ENCODE peak calls at places on chromosomes 2 and 18, in four cellular contexts. A, T, H and J are unnamed samples.

GRCh38 chr2:80506563-80506962 is 202.0 kb upstream of the LRRTM1 start:
- DNase-seq in A (no peak), T (no peak), H (no peak), J (no peak)

GRCh38 chr18:48804856-48805610 is 145.7 kb downstream of the SMAD7 start:
- DNase-seq in A (no peak), T (no peak), H (no peak), J (peak; percentile 15)

GRCh38 chr2:39696072-39696471 is 30.4 kb downstream of the TMEM178A start:
- DNase-seq in A (peak; percentile 87), T (peak; percentile 93), H (no peak), J (no peak)

GRCh38 chr18:74457743-74458465 is 796 bp upstream of the DIPK1C start:
- DNase-seq in A (no peak), T (no peak), H (no peak), J (no peak)

GRCh38 chr18:74731097-74731496 is 133.4 kb downstream of the ZNF407 start:
- DNase-seq in A (no peak), T (peak; percentile 86), H (no peak), J (no peak)

GRCh38 chr2:174752403-174753037 is 11.8 kb downstream of the CHRNA1 start:
- DNase-seq in A (no peak), T (no peak), H (no peak), J (no peak)

GRCh38 chr2:45072862-45073237 is 63.6 kb upstream of the SIX2 start:
- DNase-seq in A (no peak), T (no peak), H (peak; percentile 34), J (peak; percentile 10)

GRCh38 chr2:28664120-28664842 is 87.3 kb upstream of the PPP1CB start:
- DNase-seq in A (no peak), T (peak; percentile 54), H (no peak), J (no peak)

GRCh38 chr2:98216611-98217010 is 129.6 kb downstream of the VWA3B start:
- DNase-seq in A (no peak), T (no peak), H (no peak), J (no peak)

GRCh38 chr2:109530712-109531111 is 83.1 kb downstream of the SEPTIN10 start:
- DNase-seq in A (no peak), T (no peak), H (no peak), J (no peak)

GRCh38 chr18:59988098-59988706 is 88.4 kb downstream of the PMAIP1 start:
- DNase-seq in A (peak; percentile 40), T (peak; percentile 74), H (no peak), J (no peak)

GRCh38 chr2:234873103-234873827 is 78.6 kb upstream of the SH3BP4 start:
- DNase-seq in A (no peak), T (no peak), H (no peak), J (no peak)

GRCh38 chr2:17257194-17257909 is 260.9 kb downstream of the RAD51AP2 start:
- DNase-seq in A (no peak), T (peak; percentile 1), H (no peak), J (no peak)

GRCh38 chr2:45241061-45241561 is 231.9 kb upstream of the SIX2 start:
- DNase-seq in A (no peak), T (peak; percentile 41), H (no peak), J (no peak)

GRCh38 chr18:29145993-29146539 is 969.1 kb upstream of the CDH2 start:
- DNase-seq in A (no peak), T (no peak), H (no peak), J (no peak)

GRCh38 chr2:64400103-64400728 is 53.7 kb upstream of the LGALSL start:
- DNase-seq in A (peak; percentile 27), T (no peak), H (no peak), J (no peak)

GRCh38 chr18:8747440-8747937 is 42.1 kb downstream of the MTCL1 start:
- DNase-seq in A (no peak), T (peak; percentile 96), H (no peak), J (no peak)

DNA sequence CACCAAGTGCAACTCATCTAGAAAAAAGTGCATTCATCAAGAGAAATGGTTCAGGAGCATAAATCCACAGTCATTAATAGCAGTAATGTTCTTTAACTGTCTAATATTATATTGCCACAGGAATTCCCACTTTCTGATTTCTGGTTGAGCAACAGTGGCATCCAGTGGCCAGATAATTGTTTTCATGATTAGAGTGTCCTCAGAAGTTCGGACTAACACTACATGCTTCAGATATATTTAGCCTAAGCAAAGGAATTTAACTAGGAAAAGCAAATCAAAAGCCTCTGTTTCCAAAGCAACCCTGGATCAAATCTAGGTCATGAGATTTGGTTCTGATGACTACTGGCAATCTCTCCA is 9.8 kb upstream of the ERBB4 start:
- DNase-seq in A (peak; percentile 31), T (peak; percentile 28), H (no peak), J (no peak)
- H4K5ac ChIP-seq in A (no peak overlapping the region), T (no peak overlapping the region), H (no peak overlapping the region), J (no peak overlapping the region)

GRCh38 chr2:195592101-195592500 is 64.9 kb upstream of the SLC39A10 start:
- DNase-seq in A (peak; percentile 75), T (no peak), H (no peak), J (no peak)

GRCh38 chr2:195590199-195590865 is 66.7 kb upstream of the SLC39A10 start:
- DNase-seq in A (no peak), T (no peak), H (no peak), J (no peak)

GRCh38 chr2:195586062-195586713 is 70.8 kb upstream of the SLC39A10 start:
- DNase-seq in A (no peak), T (no peak), H (no peak), J (no peak)

GRCh38 chr2:195590866-195591215 is 66.2 kb upstream of the SLC39A10 start:
- DNase-seq in A (no peak), T (no peak), H (no peak), J (no peak)

DNA sequence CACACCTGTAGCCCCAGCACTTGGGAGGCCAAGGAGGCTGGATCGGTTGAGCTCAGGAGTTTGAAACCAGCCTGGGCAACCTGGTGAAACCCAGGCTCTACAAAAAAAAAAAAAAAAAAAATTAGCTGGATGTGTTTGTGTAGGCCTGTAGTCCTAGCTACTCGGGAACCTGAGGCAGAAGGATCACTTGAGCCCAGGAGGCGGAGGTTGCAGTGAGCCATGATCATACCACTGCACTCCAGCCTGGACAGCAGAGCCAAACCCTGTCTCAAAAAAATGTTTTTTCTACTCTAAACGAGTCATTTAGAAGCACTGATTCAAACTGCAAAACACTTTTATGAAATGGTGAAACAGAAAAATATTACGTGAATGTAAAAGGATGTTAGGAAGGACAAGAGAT is 69.1 kb upstream of the SLC39A10 start:
- DNase-seq in A (no peak), T (no peak), H (no peak), J (no peak)
- H4K5ac ChIP-seq in A (no peak overlapping the region), T (no peak overlapping the region), H (no peak overlapping the region), J (no peak overlapping the region)

DNA sequence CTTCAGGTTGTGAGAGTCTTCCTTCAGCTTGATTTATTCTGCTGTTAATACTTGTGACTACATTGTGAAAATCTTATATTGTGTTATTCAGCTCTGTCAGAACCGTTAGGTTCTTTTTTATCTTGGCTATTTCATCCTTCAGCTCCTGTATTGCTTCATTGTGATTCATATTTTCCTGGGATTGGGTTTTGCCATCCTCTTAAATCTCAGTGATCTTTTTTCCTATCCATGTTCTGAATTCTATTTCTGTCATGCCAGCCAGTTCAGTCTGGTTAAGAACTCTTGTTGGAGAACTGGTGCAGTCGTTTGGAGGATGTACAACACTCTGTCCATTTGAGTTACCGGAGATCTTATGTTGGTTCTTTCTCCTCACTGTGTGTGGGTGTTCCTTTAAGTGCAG is 19.1 kb downstream of the MSTN start:
- DNase-seq in A (no peak), T (peak; percentile 14), H (no peak), J (no peak)
- H4K5ac ChIP-seq in A (no peak overlapping the region), T (no peak overlapping the region), H (no peak overlapping the region), J (no peak overlapping the region)

GRCh38 chr2:240303896-240304745 is 131.3 kb upstream of the GPC1 start:
- DNase-seq in A (no peak), T (no peak), H (peak; percentile 23), J (peak; percentile 15)
- H4K5ac ChIP-seq in A (no peak overlapping the region), T (no peak overlapping the region), H (no peak overlapping the region), J (no peak overlapping the region)

GRCh38 chr18:70301667-70302066 is 12.8 kb downstream of the SOCS6 start:
- DNase-seq in A (no peak), T (no peak), H (no peak), J (no peak)
- H4K5ac ChIP-seq in A (no peak overlapping the region), T (no peak overlapping the region), H (no peak overlapping the region), J (no peak overlapping the region)